ENCODE peak calls at places on chromosomes 3 and 15, in five cellular contexts. T is heart left ventricle, H is uterus, Y is lower leg skin, X is psoas muscle. C is an unnamed sample.
A peak's percentile ranks its signal among the peaks of the same experiment; 100 is the strongest.

GRCh38 chr15:42621386-42621785 is 46.0 kb downstream of the STARD9 start:
- DNase-seq in X (no peak), T (no peak), Y (no peak), H (no peak), C (no peak)

GRCh38 chr3:87206635-87207034 is 20.5 kb upstream of the CHMP2B start:
- DNase-seq in H (no peak), X (no peak), T (no peak), Y (no peak), C (no peak)

GRCh38 chr15:57667171-57667924 is 39.2 kb upstream of the POLR2M start:
- DNase-seq in Y (no peak), H (peak; percentile 30), T (no peak), X (no peak), C (no peak)

GRCh38 chr3:196708467-196708866 is 3.6 kb downstream of the CEP19 start:
- DNase-seq in X (no peak), H (no peak), Y (no peak), T (no peak), C (no peak)

GRCh38 chr3:112813016-112813415 is 33.6 kb downstream of the CD200R1L start:
- DNase-seq in Y (no peak), X (no peak), H (no peak), T (no peak), C (no peak)

GRCh38 chr3:182948305-182948704 is 32.0 kb downstream of the DCUN1D1 start:
- DNase-seq in X (no peak), H (no peak), Y (no peak), T (no peak), C (no peak)

GRCh38 chr3:98797905-98798304 is 34.8 kb downstream of the ST3GAL6 start:
- DNase-seq in H (no peak), Y (no peak), T (no peak), X (no peak), C (no peak)

GRCh38 chr3:196916995-196917394 is 25.3 kb downstream of the NCBP2 start:
- DNase-seq in T (no peak), H (no peak), Y (no peak), X (no peak), C (no peak)

GRCh38 chr3:186515115-186515514 is 29.1 kb downstream of the CRYGS start:
- DNase-seq in Y (no peak), T (no peak), X (no peak), H (no peak), C (no peak)

GRCh38 chr3:44117239-44117638 is 124.4 kb upstream of the TOPAZ1 start:
- DNase-seq in H (no peak), Y (no peak), X (no peak), T (no peak), C (no peak)

GRCh38 chr15:99732711-99733267 is 448 bp downstream of the LYSMD4 start:
- DNase-seq in X (no peak), Y (peak; percentile 50), T (peak; percentile 80), H (peak; percentile 53), C (peak; percentile 47)

GRCh38 chr3:141793476-141794260 is 30.5 kb downstream of the GRK7 start:
- DNase-seq in H (no peak), Y (no peak), T (no peak), X (no peak), C (no peak)

GRCh38 chr3:189349772-189350171 is 178.0 kb downstream of the TPRG1 start:
- DNase-seq in X (no peak), H (no peak), T (no peak), Y (no peak), C (peak; percentile 42)

GRCh38 chr3:142029052-142029642 is 120.2 kb downstream of the TFDP2 start:
- DNase-seq in Y (no peak), X (no peak), H (no peak), T (no peak), C (peak; percentile 57)

GRCh38 chr15:64921711-64922110 is 10.0 kb downstream of the ANKDD1A start:
- DNase-seq in T (no peak), Y (no peak), X (no peak), H (no peak), C (no peak)

GRCh38 chr15:85097706-85098105 is 116.0 kb downstream of the PDE8A start:
- DNase-seq in H (no peak), Y (no peak), T (no peak), X (no peak), C (no peak)

GRCh38 chr15:85615930-85616329 is 178.8 kb downstream of the KLHL25 start:
- DNase-seq in H (no peak), X (no peak), T (no peak), Y (no peak), C (peak; percentile 53)

GRCh38 chr15:66935121-66935520 is 130.3 kb upstream of the SMAD3 start:
- DNase-seq in X (no peak), Y (no peak), T (no peak), H (no peak), C (no peak)

GRCh38 chr3:49803464-49804140 is 541 bp downstream of the INKA1 start:
- DNase-seq in T (no peak), H (peak; percentile 40), Y (peak; percentile 59), X (no peak), C (peak; percentile 58)

GRCh38 chr3:99929409-99930139 is 111.9 kb downstream of the CMSS1 start:
- DNase-seq in X (peak; percentile 53), H (peak; percentile 64), T (no peak), Y (peak; percentile 48), C (no peak)

GRCh38 chr3:197202694-197203093 is 95.7 kb downstream of the DLG1 start:
- DNase-seq in X (no peak), Y (no peak), T (no peak), H (no peak), C (no peak)

GRCh38 chr15:83955806-83956265 is 279.7 kb upstream of the GOLGA6L4 start:
- DNase-seq in H (no peak), X (no peak), T (no peak), Y (no peak), C (no peak)

GRCh38 chr15:66711886-66712285 is 9.8 kb downstream of the SMAD6 start:
- DNase-seq in T (no peak), H (no peak), X (no peak), Y (no peak), C (no peak)

DNA sequence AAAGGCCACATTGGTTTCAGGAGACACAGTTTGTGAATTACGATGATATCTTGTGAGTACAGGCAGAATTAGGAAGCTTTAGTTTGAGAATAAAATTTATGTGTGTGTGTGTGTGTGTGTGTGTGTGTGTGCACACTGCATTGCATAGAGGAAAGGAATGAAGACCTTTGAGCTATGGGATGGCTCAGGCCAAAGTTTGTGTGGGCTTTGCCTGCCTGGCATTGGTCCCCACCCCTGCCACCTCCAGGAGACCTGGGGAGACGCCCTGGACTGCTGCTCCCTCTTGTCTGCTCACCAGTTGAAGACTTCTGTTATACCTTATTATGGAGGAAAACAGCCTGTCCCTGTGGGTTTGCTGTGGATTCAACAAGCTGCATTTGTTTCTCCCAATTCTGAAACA is 37.2 kb downstream of the TIGIT start:
- DNase-seq in Y (no peak), T (no peak), H (no peak), X (no peak), C (no peak)
- TF ChIP-seq CTCF in Y (no peak), T (no peak), H (no peak), X (no peak), C (no peak)

DNA sequence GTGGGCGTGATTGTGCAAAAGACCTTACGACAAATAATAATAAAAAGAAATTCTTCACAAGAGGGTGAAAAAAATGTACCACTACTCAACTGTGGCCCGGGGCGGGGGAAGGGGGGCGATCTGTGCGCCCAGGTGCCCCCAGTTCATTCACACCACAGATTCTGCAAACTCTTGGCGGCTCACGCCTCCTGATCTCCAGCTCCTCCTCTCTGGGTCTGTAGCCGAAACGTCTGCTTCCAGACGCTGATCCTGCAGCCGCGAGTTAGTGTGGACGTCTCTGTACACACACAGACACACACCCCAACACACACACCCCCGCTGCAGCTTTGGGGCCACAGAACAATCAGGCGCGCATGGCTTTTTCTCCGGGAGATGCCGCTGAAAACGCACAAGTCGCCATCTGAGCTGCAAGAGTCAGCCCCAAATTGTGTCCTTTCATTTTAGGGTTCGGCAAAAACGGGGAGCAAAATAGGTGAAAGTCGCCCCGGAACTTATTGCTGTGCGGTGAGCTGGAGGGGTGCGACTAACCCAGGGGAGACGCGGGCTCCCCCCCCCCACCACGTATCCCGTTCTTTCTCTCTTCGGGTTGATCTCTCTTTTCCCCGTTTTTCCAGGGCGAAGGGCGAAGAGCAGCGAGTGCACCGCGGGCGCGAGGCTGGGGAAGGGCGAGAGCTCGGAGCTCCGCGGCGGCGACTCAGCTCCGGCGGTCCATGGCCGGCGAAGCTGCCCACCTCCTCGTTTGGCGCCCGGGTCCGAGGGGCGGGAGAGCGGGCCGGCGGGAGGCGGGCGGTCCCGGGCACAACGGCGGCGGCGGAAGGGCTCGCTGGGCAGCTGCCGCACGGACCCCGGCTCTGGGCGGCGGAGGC is 503 bp upstream of the WNT5A start:
- DNase-seq in T (peak; percentile 61), H (peak; percentile 25), Y (no peak), X (peak; percentile 28), C (peak; percentile 59)
- TF ChIP-seq CTCF in T (no peak), H (no peak), Y (no peak), X (no peak), C (no peak)

GRCh38 chr3:42002790-42003189 is 40.9 kb upstream of the ULK4 start:
- DNase-seq in H (no peak), X (no peak), T (no peak), Y (no peak), C (no peak)

GRCh38 chr3:42001777-42002176 is 39.9 kb upstream of the ULK4 start:
- DNase-seq in X (no peak), Y (no peak), H (no peak), T (no peak), C (no peak)

GRCh38 chr3:41997702-41998551 is 36.0 kb upstream of the ULK4 start:
- DNase-seq in T (no peak), X (no peak), H (no peak), Y (no peak), C (no peak)
- TF ChIP-seq CTCF in T (peak; percentile 44), X (peak; percentile 25), H (peak; percentile 24), Y (no peak), C (no peak)

DNA sequence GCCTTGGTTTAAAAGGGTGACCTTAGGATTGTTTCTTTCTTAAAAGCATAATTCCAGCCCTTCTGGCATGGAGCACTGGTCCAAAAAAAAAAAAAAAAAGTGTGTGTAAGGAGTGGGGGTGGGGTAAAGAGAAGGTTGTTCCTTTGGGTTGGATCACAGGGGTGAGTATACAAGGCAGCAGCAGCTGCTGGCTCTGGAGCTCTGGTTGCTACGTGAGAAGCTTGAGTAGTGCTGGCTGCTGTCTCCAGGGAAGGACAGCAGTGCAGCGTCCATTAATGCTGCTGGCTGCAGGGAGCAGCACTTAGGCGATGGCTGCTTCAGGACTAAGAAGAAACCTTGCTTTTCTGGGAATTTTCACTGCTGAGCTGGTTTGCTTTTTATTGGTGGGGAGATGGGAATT is 2.3 kb downstream of the SETD5 start:
- DNase-seq in Y (peak; percentile 68), T (peak; percentile 74), X (peak; percentile 82), H (peak; percentile 75), C (no peak)
- TF ChIP-seq CTCF in Y (no peak), T (peak; percentile 12), X (peak; percentile 7), H (no peak), C (no peak)

C was measured in GM13976.